ENCODE peak calls at places on chromosome 1, in nine cellular contexts. R is AG04449; X is amygdala; C is HCEC 1CT; D is GM10248; J is effector memory CD4-positive, alpha-beta T cell; G is DMS153; W is activated gamma-delta T cell treated with Interleukin-2 at 50 U/mL for 16 hours; M is activated CD4-positive, CD25-positive, alpha-beta regulatory T cell. N is an unnamed sample.

GRCh38 chr1:8426996-8427395 is 109.1 kb downstream of the SLC45A1 start:
- DNase-seq in R (no peak), X (no peak), C (no peak), D (no peak), J (no peak), G (no peak), W (no peak), M (no peak), N (no peak)

GRCh38 chr1:84253891-84254290 is 47.6 kb upstream of the SAMD13 start:
- DNase-seq in R (peak; percentile 90), X (peak; percentile 73), C (peak; percentile 82), D (no peak), J (no peak), G (peak; percentile 45), W (no peak), M (no peak), N (peak; percentile 83)

GRCh38 chr1:64630611-64631010 is 114.3 kb upstream of the RAVER2 start:
- DNase-seq in R (no peak), X (no peak), C (no peak), D (no peak), J (no peak), G (no peak), W (no peak), M (no peak), N (no peak)

GRCh38 chr1:168141986-168142385 is 5.3 kb upstream of the GPR161 start:
- DNase-seq in R (no peak), X (no peak), C (no peak), D (no peak), J (no peak), G (no peak), W (no peak), M (no peak), N (no peak)

GRCh38 chr1:170929835-170930554 is 5.3 kb upstream of the MROH9 start:
- DNase-seq in R (no peak), X (peak; percentile 5), C (peak; percentile 66), D (peak; percentile 58), J (no peak), G (peak; percentile 21), W (no peak), M (no peak), N (peak; percentile 17)

GRCh38 chr1:172002725-172003345 is 161.5 kb downstream of the DNM3 start:
- DNase-seq in R (no peak), X (no peak), C (peak; percentile 55), D (peak; percentile 12), J (no peak), G (no peak), W (peak; percentile 19), M (no peak), N (no peak)

GRCh38 chr1:243325305-243325890 is 69.6 kb downstream of the SDCCAG8 start:
- DNase-seq in R (peak; percentile 49), X (no peak), C (peak; percentile 74), D (peak; percentile 31), J (no peak), G (no peak), W (peak; percentile 6), M (no peak), N (no peak)

GRCh38 chr1:161439280-161440232 is 65.7 kb upstream of the FCGR2A start:
- DNase-seq in R (no peak), X (no peak), C (peak; percentile 53), D (no peak), J (no peak), G (no peak), W (no peak), M (no peak), N (no peak)

GRCh38 chr1:54334996-54335395 is 71.2 kb downstream of the SSBP3 start:
- DNase-seq in R (peak; percentile 36), X (peak; percentile 30), C (peak; percentile 65), D (no peak), J (no peak), G (no peak), W (no peak), M (no peak), N (peak; percentile 32)